ENCODE peak calls at places on chromosomes 1 and 21, in eight cellular contexts. Q, U, I, S, K, G, Z and R are unnamed samples.

GRCh38 chr1:71667224-71667623 is 586.4 kb upstream of the ZRANB2 start:
- DNase-seq in Q (no peak), S (no peak), K (no peak), U (no peak), I (no peak), G (no peak), Z (no peak), R (no peak)

GRCh38 chr1:172653015-172653709 is 5.7 kb upstream of the FASLG start:
- DNase-seq in U (peak), G (no peak), Z (no peak), Q (no peak), I (no peak), K (no peak), S (no peak), R (no peak)

GRCh38 chr1:27570823-27571222 is 33.1 kb downstream of the AHDC1 start:
- DNase-seq in K (no peak), Z (no peak), I (no peak), Q (no peak), S (no peak), G (no peak), U (no peak), R (no peak)

GRCh38 chr1:24199291-24199900 is 12.3 kb upstream of the IFNLR1 start:
- DNase-seq in I (peak), G (peak), K (peak), Z (peak), S (peak), Q (peak), U (peak), R (peak)

GRCh38 chr1:10980094-10980577 is 32.3 kb upstream of the TARDBP start:
- DNase-seq in Z (peak), S (peak), U (peak), G (peak), I (no peak), K (peak), Q (peak), R (no peak)

GRCh38 chr1:228541725-228542124 is 54.5 kb downstream of the RNF187 start:
- DNase-seq in S (no peak), Q (no peak), Z (no peak), K (no peak), I (no peak), U (no peak), G (no peak), R (no peak)

GRCh38 chr1:6651889-6652288 is 27.2 kb downstream of the THAP3 start:
- DNase-seq in I (no peak), Q (no peak), Z (no peak), K (no peak), S (no peak), U (no peak), G (no peak), R (no peak)

GRCh38 chr1:242205622-242206489 is 207.0 kb upstream of the MAP1LC3C start:
- DNase-seq in U (no peak), G (peak), Q (no peak), K (no peak), I (no peak), S (no peak), Z (no peak), R (no peak)

GRCh38 chr1:175863291-175864050 is 120.1 kb upstream of the TNR start:
- DNase-seq in U (no peak), I (no peak), Z (no peak), S (no peak), Q (no peak), K (no peak), G (peak), R (no peak)

GRCh38 chr1:22212400-22213233 is 69.7 kb upstream of the WNT4 start:
- DNase-seq in I (no peak), U (no peak), G (no peak), S (no peak), K (no peak), Q (no peak), Z (no peak), R (no peak)

GRCh38 chr1:240987928-240988327 is 369.1 kb downstream of the RGS7 start:
- DNase-seq in K (no peak), I (no peak), G (no peak), Z (no peak), U (no peak), Q (no peak), S (no peak), R (peak)

GRCh38 chr1:159008744-159009188 is 941 bp upstream of the IFI16 start:
- DNase-seq in S (no peak), G (no peak), I (peak), K (no peak), Q (no peak), U (no peak), Z (no peak), R (no peak)

GRCh38 chr21:31279986-31280385 is 64.1 kb downstream of the TIAM1 start:
- DNase-seq in U (no peak), G (no peak), Q (no peak), K (no peak), I (no peak), Z (no peak), S (no peak), R (no peak)

GRCh38 chr1:217718873-217719272 is 87.7 kb downstream of the SPATA17 start:
- DNase-seq in Q (no peak), G (no peak), U (peak), Z (no peak), S (no peak), I (no peak), K (no peak), R (peak)

GRCh38 chr1:13725714-13726175 is 25.8 kb downstream of the PRDM2 start:
- DNase-seq in S (no peak), G (no peak), U (peak), I (peak), K (no peak), Z (peak), Q (no peak), R (peak)

GRCh38 chr1:198678901-198679329 is 40.1 kb downstream of the PTPRC start:
- DNase-seq in Z (no peak), I (no peak), Q (no peak), G (no peak), S (no peak), K (no peak), U (no peak), R (no peak)

GRCh38 chr1:153220606-153221303 is 3.4 kb downstream of the PRR9 start:
- DNase-seq in Z (no peak), S (no peak), Q (no peak), G (peak), I (no peak), K (no peak), U (no peak), R (no peak)

GRCh38 chr1:39370602-39371001 is 120.8 kb upstream of the BMP8A start:
- DNase-seq in K (no peak), G (no peak), I (no peak), S (no peak), U (no peak), Q (no peak), Z (no peak), R (no peak)

GRCh38 chr1:77316006-77316405 is 34.2 kb downstream of the AK5 start:
- DNase-seq in I (no peak), Z (no peak), Q (no peak), U (no peak), K (no peak), G (no peak), S (no peak), R (no peak)

GRCh38 chr1:18907021-18907913 is 4.9 kb upstream of the ALDH4A1 start:
- DNase-seq in Q (peak), I (peak), Z (peak), U (peak), G (peak), S (peak), K (peak), R (peak)

GRCh38 chr1:50424940-50425375 is 1.7 kb upstream of the DMRTA2 start:
- DNase-seq in Q (no peak), K (no peak), U (no peak), I (no peak), S (no peak), Z (no peak), G (no peak), R (no peak)

GRCh38 chr1:17616731-17617279 is 77.3 kb downstream of the ARHGEF10L start:
- DNase-seq in K (no peak), S (no peak), Q (no peak), U (no peak), Z (no peak), G (no peak), I (no peak), R (no peak)

GRCh38 chr1:66351913-66352312 is 182.0 kb upstream of the SGIP1 start:
- DNase-seq in K (no peak), I (no peak), Q (no peak), G (no peak), Z (no peak), S (no peak), U (no peak), R (no peak)

GRCh38 chr21:35855463-35855862 is 204.9 kb downstream of the SETD4 start:
- DNase-seq in G (no peak), Z (no peak), I (no peak), Q (no peak), K (no peak), U (no peak), S (no peak), R (no peak)

GRCh38 chr21:30129246-30129645 is 37.4 kb downstream of the CLDN17 start:
- DNase-seq in I (no peak), U (no peak), S (no peak), K (no peak), Z (no peak), Q (no peak), G (no peak), R (no peak)

GRCh38 chr1:51910182-51910581 is 31.7 kb upstream of the NRDC start:
- DNase-seq in G (no peak), I (no peak), S (no peak), Q (no peak), Z (no peak), U (no peak), K (no peak), R (no peak)

GRCh38 chr1:94579876-94580294 is 38.3 kb upstream of the F3 start:
- DNase-seq in Z (no peak), I (no peak), U (peak), Q (no peak), G (no peak), K (no peak), S (no peak), R (peak)

GRCh38 chr1:1181129-1181937 is 7.7 kb downstream of the TTLL10 start:
- DNase-seq in Q (peak), I (no peak), S (no peak), G (no peak), Z (no peak), U (no peak), K (no peak), R (no peak)

GRCh38 chr1:198443374-198444233 is 96.9 kb downstream of the ATP6V1G3 start:
- DNase-seq in S (no peak), I (no peak), K (no peak), G (no peak), Z (no peak), U (peak), Q (no peak), R (peak)

GRCh38 chr1:197526736-197527371 is 248.4 kb downstream of the DENND1B start:
- DNase-seq in Q (no peak), U (no peak), Z (no peak), G (peak), I (no peak), S (no peak), K (no peak), R (peak)

GRCh38 chr1:179083031-179083345 is 1.1 kb downstream of the TOR3A start:
- DNase-seq in U (no peak), S (no peak), G (no peak), K (no peak), Q (no peak), Z (no peak), I (peak), R (no peak)

GRCh38 chr1:74964508-74964907 is 169.7 kb upstream of the LHX8 start:
- DNase-seq in K (no peak), Q (peak), I (no peak), Z (no peak), U (peak), S (no peak), G (no peak), R (no peak)

GRCh38 chr1:22257286-22258275 is 114.7 kb upstream of the WNT4 start:
- DNase-seq in G (no peak), U (no peak), Q (no peak), S (no peak), Z (peak), K (no peak), I (no peak), R (peak)

GRCh38 chr1:24688621-24689195 is 45.6 kb downstream of the SRRM1 start:
- DNase-seq in Z (peak), S (peak), I (peak), Q (peak), K (peak), G (peak), U (peak), R (peak)

GRCh38 chr1:167698313-167698712 is 23.5 kb upstream of the MPZL1 start:
- DNase-seq in Q (no peak), Z (no peak), G (no peak), U (no peak), S (no peak), K (no peak), I (no peak), R (no peak)

GRCh38 chr1:161054232-161054631 is 8.5 kb upstream of the USF1 start:
- DNase-seq in I (no peak), Z (no peak), U (no peak), G (no peak), K (no peak), Q (no peak), S (no peak), R (no peak)

GRCh38 chr1:2504949-2505272 is 21.5 kb downstream of the PANK4 start:
- DNase-seq in S (no peak), G (no peak), Q (no peak), Z (no peak), K (no peak), I (no peak), U (no peak), R (no peak)

GRCh38 chr1:65948609-65949229 is 156.0 kb downstream of the PDE4B start:
- DNase-seq in G (no peak), K (no peak), Z (no peak), S (peak), Q (no peak), I (no peak), U (peak), R (no peak)

GRCh38 chr1:42013881-42014470 is 95.3 kb upstream of the HIVEP3 start:
- DNase-seq in K (no peak), Z (no peak), I (no peak), Q (no peak), U (no peak), G (peak), S (no peak), R (no peak)